ENCODE peak calls at places on chromosome 7, in seven cellular contexts. J is hepatocyte, Z is PC-3, O is IMR-90, B is mesendoderm, D is HCT116, T is MM.1S. K is an unnamed sample. For H3K4me1, the result is how much of the 10 kb centered on the place peaks cover.

GRCh38 chr7:2120841-2121830 is 111.6 kb downstream of the MAD1L1 start:
- DNase-seq in O (no peak), J (no peak), Z (no peak), T (no peak), B (no peak), D (no peak), K (no peak)

GRCh38 chr7:81339946-81340345 is 421.1 kb upstream of the SEMA3C start:
- DNase-seq in B (no peak), O (peak), T (no peak), D (no peak), J (no peak), Z (no peak), K (peak)

GRCh38 chr7:12727455-12728191 is 40.2 kb downstream of the ARL4A start:
- DNase-seq in O (peak), Z (no peak), J (no peak), B (no peak), T (no peak), D (no peak), K (peak)

GRCh38 chr7:143519411-143520131 is 41.9 kb downstream of the TAS2R41 start:
- DNase-seq in B (no peak), T (no peak), J (no peak), D (no peak), O (peak), Z (peak), K (peak)

GRCh38 chr7:15685358-15686181 is 913 bp downstream of the MEOX2 start:
- DNase-seq in B (peak), J (peak), T (no peak), O (peak), D (no peak), Z (no peak), K (peak)

GRCh38 chr7:96855139-96855538 is 145.5 kb upstream of the SEM1 start:
- DNase-seq in D (no peak), T (no peak), J (no peak), O (no peak), B (no peak), Z (no peak), K (no peak)

GRCh38 chr7:51665045-51665785 is 348.6 kb upstream of the COBL start:
- DNase-seq in O (no peak), J (no peak), B (no peak), D (no peak), Z (no peak), T (no peak), K (no peak)

GRCh38 chr7:14191686-14192098 is 202.2 kb upstream of the ETV1 start:
- DNase-seq in J (no peak), Z (peak), T (no peak), O (peak), D (peak), B (no peak), K (peak)

GRCh38 chr7:98217623-98218582 is 6.7 kb downstream of the BHLHA15 start:
- DNase-seq in J (no peak), D (no peak), Z (no peak), B (no peak), O (no peak), T (no peak), K (no peak)

GRCh38 chr7:116249969-116250553 is 39.7 kb downstream of the TES start:
- DNase-seq in D (peak), O (peak), Z (peak), B (peak), T (peak), J (peak), K (peak)

GRCh38 chr7:29866490-29866930 is 60.2 kb downstream of the WIPF3 start:
- DNase-seq in J (peak), D (no peak), T (peak), Z (no peak), B (no peak), O (peak), K (peak)

GRCh38 chr7:132122901-132123300 is 453.4 kb downstream of the PLXNA4 start:
- DNase-seq in Z (no peak), O (no peak), J (no peak), B (no peak), T (no peak), D (no peak), K (no peak)

GRCh38 chr7:128039487-128040099 is 8.4 kb upstream of the LRRC4 start:
- DNase-seq in T (no peak), D (no peak), B (no peak), J (no peak), O (no peak), Z (no peak), K (no peak)

GRCh38 chr7:69808401-69808800 is 210.1 kb downstream of the AUTS2 start:
- DNase-seq in T (no peak), B (no peak), D (no peak), Z (no peak), J (no peak), O (no peak), K (peak)

GRCh38 chr7:12315049-12315448 is 88.6 kb downstream of the VWDE start:
- DNase-seq in J (peak), D (no peak), T (no peak), Z (no peak), O (no peak), B (no peak), K (no peak)

GRCh38 chr7:111091623-111092370 is 870 bp downstream of the LRRN3 start:
- DNase-seq in Z (no peak), D (no peak), J (no peak), B (peak), T (no peak), O (no peak), K (no peak)

DNA sequence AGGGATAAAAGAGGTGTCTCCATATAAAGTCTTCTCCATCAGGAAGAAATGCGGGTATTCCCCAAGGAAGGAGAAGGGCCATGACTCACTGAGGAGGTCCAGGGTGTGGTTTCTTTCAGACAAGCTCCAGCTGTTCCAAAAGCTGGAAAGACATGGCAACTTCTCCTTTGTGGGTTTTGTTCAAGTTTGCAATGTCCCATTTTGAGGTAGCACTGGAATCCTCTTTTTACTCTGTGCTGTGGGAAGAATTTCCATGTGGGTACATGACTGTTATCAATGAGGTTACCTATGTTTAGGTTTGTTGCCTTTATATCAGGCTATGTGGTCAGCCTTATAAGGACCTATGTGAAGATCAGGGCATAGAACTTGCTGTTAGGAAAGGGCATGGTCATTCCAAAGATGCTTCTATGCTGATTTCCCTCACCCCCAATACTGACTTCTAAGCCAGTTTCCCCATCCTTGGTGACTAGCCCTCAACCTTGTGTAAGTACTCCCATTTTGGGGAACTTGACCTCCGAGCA is 697.4 kb downstream of the INHBA start:
- DNase-seq in O (peak), D (no peak), Z (peak), J (no peak), B (no peak), T (no peak), K (peak)
- H3K4me2 ChIP-seq in O (peak), D (peak), Z (peak), J (no peak), B (no peak), T (no peak), K (peak)

GRCh38 chr7:39951943-39952194 is 1.8 kb downstream of the CDK13 start:
- DNase-seq in J (no peak), Z (no peak), B (no peak), T (no peak), O (no peak), D (no peak), K (no peak)

GRCh38 chr7:39952378-39952777 is 2.3 kb downstream of the CDK13 start:
- DNase-seq in D (no peak), J (no peak), O (peak), Z (peak), T (no peak), B (no peak), K (peak)

GRCh38 chr7:39954694-39955093 is 4.6 kb downstream of the CDK13 start:
- DNase-seq in B (no peak), J (no peak), Z (no peak), T (no peak), O (no peak), D (no peak), K (no peak)

GRCh38 chr7:39951156-39951942 is 1.3 kb downstream of the CDK13 start:
- DNase-seq in D (no peak), O (peak), B (peak), T (peak), Z (peak), J (peak), K (peak)

DNA sequence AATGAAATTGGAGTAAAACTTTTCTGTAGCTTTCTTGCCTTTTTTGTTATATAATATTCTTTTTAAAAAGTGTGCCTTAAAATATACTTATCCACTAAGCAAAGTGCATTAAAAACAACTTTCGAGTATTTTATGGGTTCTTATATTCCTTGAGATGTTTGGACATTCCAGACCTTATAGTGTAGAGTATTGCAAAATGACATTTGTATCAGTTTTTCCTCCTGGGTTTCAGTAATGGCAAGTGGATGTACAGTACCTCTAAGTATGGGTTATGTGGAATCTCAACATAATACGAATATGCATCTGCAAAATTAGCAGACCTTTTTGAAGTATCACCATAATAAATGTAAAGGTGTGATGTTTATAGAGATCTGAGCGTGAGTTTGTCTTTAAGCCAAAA is 2.7 kb downstream of the CDK13 start:
- DNase-seq in B (no peak), Z (peak), O (peak), T (no peak), J (no peak), D (no peak), K (peak)
- H3K4me1 ChIP-seq in B (under half), Z (under half), O (under half), T (under half), J (under half), D (under half), K (under half)

GRCh38 chr7:99992330-99993037 is 16.7 kb upstream of the AZGP1 start:
- DNase-seq in D (no peak), Z (no peak), O (no peak), T (no peak), B (no peak), J (no peak), K (no peak)

GRCh38 chr7:99996755-99997544 is 18.4 kb upstream of the ZKSCAN1 start:
- DNase-seq in B (no peak), T (no peak), J (no peak), Z (no peak), O (no peak), D (no peak), K (no peak)

GRCh38 chr7:100000239-100000638 is 15.2 kb upstream of the ZKSCAN1 start:
- DNase-seq in B (no peak), D (no peak), T (no peak), J (no peak), Z (no peak), O (no peak), K (no peak)

GRCh38 chr7:99994819-99995218 is 19.0 kb upstream of the AZGP1 start:
- DNase-seq in O (no peak), T (no peak), D (no peak), J (no peak), Z (no peak), B (no peak), K (no peak)

DNA sequence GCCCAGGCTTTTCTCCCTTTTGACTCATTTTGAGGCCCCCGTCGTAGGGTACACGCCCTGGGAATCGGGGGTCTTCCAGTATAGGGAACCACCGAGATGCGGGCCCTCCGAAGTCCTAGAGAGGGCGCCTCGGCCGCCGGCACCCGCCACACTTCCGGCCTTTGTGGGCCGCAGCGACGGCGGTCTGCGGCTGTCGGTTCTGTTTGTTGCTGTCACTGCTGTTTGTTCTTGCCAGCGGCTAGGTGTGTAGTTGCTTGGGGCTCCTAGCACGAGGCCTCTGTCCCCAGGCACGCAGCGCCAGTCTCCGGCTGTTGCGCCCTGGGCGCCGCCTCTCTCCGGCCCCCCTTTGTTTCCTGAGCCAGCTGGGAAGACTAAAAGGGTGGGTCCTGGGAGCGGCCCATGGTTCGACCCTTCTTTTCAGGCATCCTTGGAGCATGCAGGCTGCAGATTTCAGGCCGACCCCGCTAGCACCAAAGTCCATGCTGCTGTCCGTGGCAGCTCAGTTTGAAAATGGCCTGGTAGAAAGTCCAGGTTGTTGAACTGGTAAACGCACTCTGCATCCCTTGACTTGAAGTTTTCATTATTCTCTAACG is 17.8 kb upstream of the ZKSCAN1 start:
- DNase-seq in O (no peak), D (no peak), J (peak), Z (no peak), B (peak), T (peak), K (peak)
- H3K4me2 ChIP-seq in O (peak), D (no peak), J (peak), Z (no peak), B (peak), T (peak), K (peak)

GRCh38 chr7:26155531-26156375 is 3.8 kb downstream of the NFE2L3 start:
- DNase-seq in T (no peak), O (peak), J (no peak), Z (peak), B (peak), D (no peak), K (peak)
- H3K4me1 ChIP-seq in T (under half), O (under half), J (under half), Z (half or more), B (under half), D (half or more), K (under half)